ENCODE peak calls at places on chromosomes 5 and 9, in ten cellular contexts. One of them, this sample, is unnamed.
A peak's percentile ranks its signal among the peaks of the same experiment; 100 is the strongest.

GRCh38 chr9:121698627-121699270 is 47.3 kb downstream of the DAB2IP start:
- DNase-seq in GOT3: no peak
- DNase-seq in NCI-H2081: peak; percentile 27
- DNase-seq in AG10803: peak; percentile 21
- DNase-seq in NCI-H748 treated with DMSO at 0.1 percent for 48 hours: peak; percentile 33
- DNase-seq in foreskin fibroblast: peak; percentile 71
- DNase-seq in A172: no peak
- DNase-seq in posterior vena cava: no peak
- DNase-seq in lower leg skin: no peak
- DNase-seq in activated CD4-positive, alpha-beta T cell treated with anti-CD3 and anti-CD28 coated beads, Interleukin-2, amount 10 ng/mL, durations not matched to agents 7 days and 5 days: peak; percentile 11
- DNase-seq in this sample: no peak

GRCh38 chr5:180811623-180812119 is 9.1 kb upstream of the MGAT1 start:
- DNase-seq in GOT3: no peak
- DNase-seq in NCI-H2081: no peak
- DNase-seq in AG10803: no peak
- DNase-seq in NCI-H748 treated with DMSO at 0.1 percent for 48 hours: no peak
- DNase-seq in foreskin fibroblast: no peak
- DNase-seq in A172: no peak
- DNase-seq in posterior vena cava: peak; percentile 69
- DNase-seq in lower leg skin: peak; percentile 83
- DNase-seq in activated CD4-positive, alpha-beta T cell treated with anti-CD3 and anti-CD28 coated beads, Interleukin-2, amount 10 ng/mL, durations not matched to agents 7 days and 5 days: no peak
- DNase-seq in this sample: no peak

GRCh38 chr5:151463137-151464029 is 16.0 kb downstream of the SLC36A1 start:
- DNase-seq in GOT3: no peak
- DNase-seq in NCI-H2081: no peak
- DNase-seq in AG10803: no peak
- DNase-seq in NCI-H748 treated with DMSO at 0.1 percent for 48 hours: no peak
- DNase-seq in foreskin fibroblast: no peak
- DNase-seq in A172: no peak
- DNase-seq in posterior vena cava: no peak
- DNase-seq in lower leg skin: no peak
- DNase-seq in activated CD4-positive, alpha-beta T cell treated with anti-CD3 and anti-CD28 coated beads, Interleukin-2, amount 10 ng/mL, durations not matched to agents 7 days and 5 days: no peak
- DNase-seq in this sample: no peak

GRCh38 chr9:130364619-130365322 is 80.0 kb upstream of the ASS1 start:
- DNase-seq in GOT3: no peak
- DNase-seq in NCI-H2081: no peak
- DNase-seq in AG10803: no peak
- DNase-seq in NCI-H748 treated with DMSO at 0.1 percent for 48 hours: no peak
- DNase-seq in foreskin fibroblast: peak; percentile 17
- DNase-seq in A172: peak; percentile 60
- DNase-seq in posterior vena cava: no peak
- DNase-seq in lower leg skin: no peak
- DNase-seq in activated CD4-positive, alpha-beta T cell treated with anti-CD3 and anti-CD28 coated beads, Interleukin-2, amount 10 ng/mL, durations not matched to agents 7 days and 5 days: no peak
- DNase-seq in this sample: no peak

GRCh38 chr5:77444356-77444755 is 47.8 kb downstream of the WDR41 start:
- DNase-seq in GOT3: no peak
- DNase-seq in NCI-H2081: no peak
- DNase-seq in AG10803: peak; percentile 64
- DNase-seq in NCI-H748 treated with DMSO at 0.1 percent for 48 hours: no peak
- DNase-seq in foreskin fibroblast: peak; percentile 76
- DNase-seq in A172: no peak
- DNase-seq in posterior vena cava: no peak
- DNase-seq in lower leg skin: no peak
- DNase-seq in activated CD4-positive, alpha-beta T cell treated with anti-CD3 and anti-CD28 coated beads, Interleukin-2, amount 10 ng/mL, durations not matched to agents 7 days and 5 days: no peak
- DNase-seq in this sample: no peak

GRCh38 chr9:110131499-110131898 is 76.5 kb downstream of the C9orf152 start:
- DNase-seq in GOT3: no peak
- DNase-seq in NCI-H2081: no peak
- DNase-seq in AG10803: no peak
- DNase-seq in NCI-H748 treated with DMSO at 0.1 percent for 48 hours: no peak
- DNase-seq in foreskin fibroblast: peak; percentile 31
- DNase-seq in A172: peak; percentile 82
- DNase-seq in posterior vena cava: no peak
- DNase-seq in lower leg skin: no peak
- DNase-seq in activated CD4-positive, alpha-beta T cell treated with anti-CD3 and anti-CD28 coated beads, Interleukin-2, amount 10 ng/mL, durations not matched to agents 7 days and 5 days: no peak
- DNase-seq in this sample: no peak

GRCh38 chr5:57976506-57976905 is 483.4 kb downstream of the PLK2 start:
- DNase-seq in GOT3: no peak
- DNase-seq in NCI-H2081: no peak
- DNase-seq in AG10803: no peak
- DNase-seq in NCI-H748 treated with DMSO at 0.1 percent for 48 hours: no peak
- DNase-seq in foreskin fibroblast: no peak
- DNase-seq in A172: no peak
- DNase-seq in posterior vena cava: no peak
- DNase-seq in lower leg skin: no peak
- DNase-seq in activated CD4-positive, alpha-beta T cell treated with anti-CD3 and anti-CD28 coated beads, Interleukin-2, amount 10 ng/mL, durations not matched to agents 7 days and 5 days: no peak
- DNase-seq in this sample: no peak

GRCh38 chr5:54905942-54906537 is 79.4 kb downstream of the ESM1 start:
- DNase-seq in GOT3: no peak
- DNase-seq in NCI-H2081: peak; percentile 3
- DNase-seq in AG10803: peak; percentile 73
- DNase-seq in NCI-H748 treated with DMSO at 0.1 percent for 48 hours: peak; percentile 18
- DNase-seq in foreskin fibroblast: peak; percentile 89
- DNase-seq in A172: peak; percentile 64
- DNase-seq in posterior vena cava: peak; percentile 91
- DNase-seq in lower leg skin: peak; percentile 89
- DNase-seq in activated CD4-positive, alpha-beta T cell treated with anti-CD3 and anti-CD28 coated beads, Interleukin-2, amount 10 ng/mL, durations not matched to agents 7 days and 5 days: peak; percentile 82
- DNase-seq in this sample: no peak

GRCh38 chr5:96324708-96325107 is 108.3 kb downstream of the PCSK1 start:
- DNase-seq in GOT3: no peak
- DNase-seq in NCI-H2081: no peak
- DNase-seq in AG10803: peak; percentile 75
- DNase-seq in NCI-H748 treated with DMSO at 0.1 percent for 48 hours: no peak
- DNase-seq in foreskin fibroblast: peak; percentile 94
- DNase-seq in A172: peak; percentile 79
- DNase-seq in posterior vena cava: no peak
- DNase-seq in lower leg skin: no peak
- DNase-seq in activated CD4-positive, alpha-beta T cell treated with anti-CD3 and anti-CD28 coated beads, Interleukin-2, amount 10 ng/mL, durations not matched to agents 7 days and 5 days: no peak
- DNase-seq in this sample: peak; percentile 91

GRCh38 chr9:113879906-113880305 is 3.8 kb downstream of the ZNF618 start:
- DNase-seq in GOT3: no peak
- DNase-seq in NCI-H2081: no peak
- DNase-seq in AG10803: no peak
- DNase-seq in NCI-H748 treated with DMSO at 0.1 percent for 48 hours: no peak
- DNase-seq in foreskin fibroblast: no peak
- DNase-seq in A172: no peak
- DNase-seq in posterior vena cava: no peak
- DNase-seq in lower leg skin: no peak
- DNase-seq in activated CD4-positive, alpha-beta T cell treated with anti-CD3 and anti-CD28 coated beads, Interleukin-2, amount 10 ng/mL, durations not matched to agents 7 days and 5 days: no peak
- DNase-seq in this sample: no peak

GRCh38 chr5:107011530-107012115 is 659.1 kb downstream of the EFNA5 start:
- DNase-seq in GOT3: no peak
- DNase-seq in NCI-H2081: no peak
- DNase-seq in AG10803: no peak
- DNase-seq in NCI-H748 treated with DMSO at 0.1 percent for 48 hours: no peak
- DNase-seq in foreskin fibroblast: peak; percentile 9
- DNase-seq in A172: no peak
- DNase-seq in posterior vena cava: no peak
- DNase-seq in lower leg skin: no peak
- DNase-seq in activated CD4-positive, alpha-beta T cell treated with anti-CD3 and anti-CD28 coated beads, Interleukin-2, amount 10 ng/mL, durations not matched to agents 7 days and 5 days: no peak
- DNase-seq in this sample: no peak

GRCh38 chr9:95132406-95133350 is 184.8 kb downstream of the FANCC start:
- DNase-seq in GOT3: no peak
- DNase-seq in NCI-H2081: no peak
- DNase-seq in AG10803: no peak
- DNase-seq in NCI-H748 treated with DMSO at 0.1 percent for 48 hours: no peak
- DNase-seq in foreskin fibroblast: peak; percentile 82
- DNase-seq in A172: no peak
- DNase-seq in posterior vena cava: no peak
- DNase-seq in lower leg skin: no peak
- DNase-seq in activated CD4-positive, alpha-beta T cell treated with anti-CD3 and anti-CD28 coated beads, Interleukin-2, amount 10 ng/mL, durations not matched to agents 7 days and 5 days: no peak
- DNase-seq in this sample: no peak

GRCh38 chr5:53069626-53070025 is 39.9 kb downstream of the MOCS2 start:
- DNase-seq in GOT3: no peak
- DNase-seq in NCI-H2081: no peak
- DNase-seq in AG10803: peak; percentile 74
- DNase-seq in NCI-H748 treated with DMSO at 0.1 percent for 48 hours: no peak
- DNase-seq in foreskin fibroblast: no peak
- DNase-seq in A172: peak; percentile 85
- DNase-seq in posterior vena cava: no peak
- DNase-seq in lower leg skin: no peak
- DNase-seq in activated CD4-positive, alpha-beta T cell treated with anti-CD3 and anti-CD28 coated beads, Interleukin-2, amount 10 ng/mL, durations not matched to agents 7 days and 5 days: peak; percentile 68
- DNase-seq in this sample: peak; percentile 85

GRCh38 chr9:112754578-112754977 is 4.0 kb downstream of the SNX30 start:
- DNase-seq in GOT3: no peak
- DNase-seq in NCI-H2081: no peak
- DNase-seq in AG10803: peak; percentile 64
- DNase-seq in NCI-H748 treated with DMSO at 0.1 percent for 48 hours: no peak
- DNase-seq in foreskin fibroblast: peak; percentile 75
- DNase-seq in A172: peak; percentile 44
- DNase-seq in posterior vena cava: no peak
- DNase-seq in lower leg skin: peak; percentile 49
- DNase-seq in activated CD4-positive, alpha-beta T cell treated with anti-CD3 and anti-CD28 coated beads, Interleukin-2, amount 10 ng/mL, durations not matched to agents 7 days and 5 days: peak; percentile 65
- DNase-seq in this sample: no peak